ENCODE peak calls at places on chromosomes 1 and 21, in four cellular contexts. O is H9, D is IMR-90, B is H1. E is an unnamed sample.

GRCh38 chr1:43506233-43506632 is 24.4 kb upstream of the PTPRF start:
- DNase-seq in O (no peak), D (no peak), B (peak; percentile 27), E (no peak)

GRCh38 chr1:19113362-19114092 is 96.5 kb downstream of the UBR4 start:
- DNase-seq in O (peak; percentile 34), D (peak; percentile 18), B (no peak), E (peak; percentile 86)

GRCh38 chr1:64536836-64537490 is 67.0 kb downstream of the CACHD1 start:
- DNase-seq in O (no peak), D (no peak), B (no peak), E (no peak)

GRCh38 chr1:245129811-245130210 is 25.0 kb upstream of the KIF26B start:
- DNase-seq in O (no peak), D (peak; percentile 8), B (no peak), E (no peak)

GRCh38 chr1:150813028-150813707 is 5.1 kb upstream of the CTSK start:
- DNase-seq in B (no peak), D (peak; percentile 77), O (peak; percentile 58), E (peak; percentile 67)

GRCh38 chr1:156668801-156669637 is 8.2 kb downstream of the NES start:
- DNase-seq in D (no peak), B (peak; percentile 79), O (peak; percentile 81), E (peak; percentile 96)

GRCh38 chr1:233901495-233901894 is 3.0 kb upstream of the SLC35F3 start:
- DNase-seq in D (no peak), O (no peak), B (no peak), E (no peak)

GRCh38 chr21:45207839-45208626 is 79.7 kb downstream of the POFUT2 start:
- DNase-seq in O (no peak), B (no peak), D (no peak), E (no peak)

GRCh38 chr1:62508187-62508758 is 71.4 kb downstream of the USP1 start:
- DNase-seq in O (no peak), B (no peak), D (peak; percentile 65), E (peak; percentile 39)

GRCh38 chr1:220700591-220701179 is 10.5 kb downstream of the C1orf115 start:
- DNase-seq in D (no peak), O (no peak), B (no peak), E (peak; percentile 60)

GRCh38 chr1:233599542-233600073 is 14.3 kb upstream of the KCNK1 start:
- DNase-seq in O (no peak), D (no peak), B (no peak), E (no peak)

GRCh38 chr1:38858833-38859560 is 575 bp downstream of the RRAGC start:
- DNase-seq in O (no peak), D (peak; percentile 59), B (no peak), E (peak; percentile 51)

GRCh38 chr21:45140346-45140940 is 66.1 kb downstream of the ADARB1 start:
- DNase-seq in B (peak; percentile 73), O (peak; percentile 92), D (peak; percentile 95), E (peak; percentile 97)

GRCh38 chr1:43836267-43836951 is 97.2 kb upstream of the ARTN start:
- DNase-seq in D (no peak), B (no peak), O (no peak), E (no peak)

GRCh38 chr1:15090373-15090772 is 63.2 kb upstream of the TMEM51 start:
- DNase-seq in B (peak; percentile 80), O (peak; percentile 92), D (no peak), E (peak; percentile 94)

GRCh38 chr1:240820816-240821215 is 208.9 kb upstream of the GREM2 start:
- DNase-seq in O (no peak), D (no peak), B (no peak), E (no peak)

GRCh38 chr1:112852276-112852675 is 103.7 kb downstream of the SLC16A1 start:
- DNase-seq in B (no peak), D (no peak), O (no peak), E (no peak)

GRCh38 chr1:160774886-160775719 is 20.9 kb upstream of the LY9 start:
- DNase-seq in D (no peak), O (no peak), B (no peak), E (peak; percentile 13)

GRCh38 chr1:228810855-228811654 is 75.8 kb downstream of the RHOU start:
- DNase-seq in O (no peak), D (no peak), B (peak; percentile 27), E (peak; percentile 23)

DNA sequence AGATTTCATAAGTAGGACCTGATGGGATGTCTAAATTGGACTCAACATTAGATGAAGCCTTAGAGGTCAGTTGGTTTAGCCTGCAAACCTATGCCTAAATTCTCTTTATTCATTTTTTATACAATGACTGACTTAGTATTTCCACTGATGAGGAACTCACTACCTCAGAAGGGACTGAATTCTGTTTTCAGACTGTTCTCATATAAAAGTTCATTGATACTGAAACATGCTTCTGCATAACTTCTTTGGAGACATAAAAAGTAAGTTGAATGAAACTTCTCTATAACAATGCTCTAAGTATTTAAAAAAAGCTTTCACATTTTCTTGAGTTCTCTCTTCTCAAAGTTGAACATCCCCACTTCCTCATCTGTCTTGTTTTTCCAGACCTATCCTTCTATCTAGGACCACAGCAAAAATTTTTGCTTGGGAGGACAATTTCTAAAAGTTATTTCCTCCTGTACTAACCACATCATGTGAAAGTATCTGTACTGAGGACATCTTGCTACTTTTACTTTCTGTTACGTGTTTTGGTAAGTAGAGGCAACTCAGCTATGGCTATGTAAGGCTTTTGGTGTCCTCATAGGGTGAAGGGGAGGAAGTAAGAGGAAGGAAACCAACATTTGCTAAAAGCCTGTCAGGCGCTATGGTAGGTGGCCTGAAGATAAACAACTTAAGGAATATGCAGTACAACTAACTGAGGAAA is 64.1 kb downstream of the USP24 start:
- DNase-seq in O (no peak), D (no peak), B (no peak), E (no peak)
- H3K56ac ChIP-seq in O (no peak overlapping the region), D (no peak overlapping the region), B (no peak overlapping the region), E (no peak overlapping the region)

DNA sequence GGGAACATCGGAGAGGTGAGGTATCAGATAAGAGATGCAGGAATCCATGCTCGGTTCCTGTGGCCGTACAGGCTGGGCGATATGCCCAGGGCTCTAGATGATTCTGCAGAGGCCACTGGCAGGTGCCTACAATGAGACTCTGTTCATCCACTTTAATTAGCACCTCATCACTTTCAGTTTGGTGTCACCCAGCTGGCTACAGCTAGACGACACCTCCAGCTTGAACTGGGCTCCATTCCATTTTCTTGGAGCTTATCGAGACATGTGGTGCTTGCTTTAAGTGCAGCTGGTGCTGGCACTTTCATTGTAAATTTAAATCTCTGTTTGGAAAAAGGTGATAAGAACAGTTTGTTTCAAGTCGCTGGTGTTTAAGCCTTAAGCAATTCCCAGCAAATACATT is 322.5 kb upstream of the ADGRL2 start:
- DNase-seq in O (no peak), D (no peak), B (no peak), E (peak; percentile 52)
- H3K56ac ChIP-seq in O (no peak overlapping the region), D (no peak overlapping the region), B (no peak overlapping the region), E (no peak overlapping the region)

GRCh38 chr1:174445351-174445750 is 2.4 kb upstream of the GPR52 start:
- DNase-seq in D (no peak), O (no peak), B (no peak), E (no peak)
- H3K56ac ChIP-seq in D (no peak overlapping the region), O (no peak overlapping the region), B (no peak overlapping the region), E (no peak overlapping the region)

DNA sequence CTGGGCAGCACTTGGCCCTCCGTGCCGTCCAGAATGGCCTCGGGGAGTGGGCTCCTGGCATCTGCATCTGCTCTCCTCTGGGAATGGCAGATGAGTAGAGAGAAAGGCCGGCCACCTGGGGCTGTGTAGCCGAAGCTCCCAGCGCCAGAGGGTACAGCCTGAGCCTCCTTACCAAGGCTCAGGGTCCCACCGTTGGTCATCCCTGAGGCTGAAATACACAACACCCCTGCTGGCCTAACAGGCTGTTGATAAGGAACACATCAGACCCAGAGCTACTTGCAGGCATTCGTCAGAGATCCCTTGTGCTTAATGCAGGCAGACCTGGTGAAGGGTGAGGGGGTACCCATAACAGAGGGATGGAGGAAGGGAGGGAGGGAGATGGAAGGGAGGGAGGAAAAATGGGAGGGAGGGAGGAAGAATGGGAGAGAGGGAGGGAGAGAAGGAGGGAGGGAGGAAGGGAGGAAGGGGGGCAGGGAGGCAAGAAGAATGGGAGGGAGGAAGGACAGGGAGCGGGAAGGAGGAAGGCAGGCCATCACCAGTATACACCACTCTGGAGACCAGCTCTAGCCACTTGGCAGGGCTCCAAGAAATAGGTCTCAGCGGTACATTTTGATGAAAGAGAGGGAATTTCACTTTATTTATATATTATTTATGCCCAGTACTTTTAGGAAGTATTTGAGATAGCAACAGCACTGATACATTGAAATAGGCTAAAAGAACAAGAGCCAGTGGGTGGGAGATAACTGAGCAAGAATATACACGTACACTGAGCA is 315.1 kb upstream of the VAMP3 start:
- DNase-seq in O (no peak), B (no peak), D (no peak), E (peak; percentile 33)
- H3K56ac ChIP-seq in O (no peak overlapping the region), B (no peak overlapping the region), D (no peak overlapping the region), E (no peak overlapping the region)

DNA sequence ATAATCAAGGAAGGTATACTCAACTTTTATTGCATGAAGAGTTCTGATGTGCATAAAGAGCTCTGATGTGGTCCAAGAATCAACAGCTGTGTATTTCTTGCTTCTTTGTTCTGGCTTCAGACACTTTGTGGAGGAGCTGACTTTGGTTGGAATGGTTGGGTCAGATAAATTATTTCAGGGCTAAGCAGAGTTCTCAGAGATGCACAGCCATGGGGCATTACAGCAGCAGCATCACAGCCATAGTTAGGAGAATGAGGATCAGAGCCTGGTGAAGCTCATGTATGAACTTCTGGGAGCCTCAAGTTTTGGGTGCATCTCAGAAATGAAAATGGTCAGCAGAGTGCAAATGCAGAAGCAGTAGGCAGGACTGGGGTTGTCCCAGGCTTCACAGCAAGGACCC is 267.4 kb upstream of the RUNX1 start:
- DNase-seq in D (no peak), O (no peak), B (no peak), E (no peak)
- H3K56ac ChIP-seq in D (no peak overlapping the region), O (no peak overlapping the region), B (no peak overlapping the region), E (no peak overlapping the region)